ENCODE peak calls at places on chromosomes 11 and 22, in ten cellular contexts. V is tibial nerve, D is fibroblast of pulmonary artery, N is cardiac fibroblast, H is HCT116, G is fibroblast of lung, F is nephron progenitor cell, S is fibroblast of mammary gland, O is GM10248, W is transverse colon. K is an unnamed sample.
A peak's percentile ranks its signal among the peaks of the same experiment; 100 is the strongest.

GRCh38 chr11:69819541-69820070 is 390 bp upstream of the FGF3 start:
- DNase-seq in S (no peak), G (no peak), V (no peak), F (peak; percentile 44), H (no peak), N (peak; percentile 8), O (no peak), W (no peak), D (no peak), K (no peak)

GRCh38 chr11:23336961-23337360 is 476.7 kb upstream of the CCDC179 start:
- DNase-seq in G (no peak), N (no peak), D (no peak), O (no peak), H (no peak), W (no peak), S (no peak), F (no peak), V (no peak), K (no peak)

GRCh38 chr11:102368472-102368871 is 21.5 kb downstream of the BIRC2 start:
- DNase-seq in V (no peak), H (no peak), W (no peak), S (no peak), G (no peak), D (no peak), F (no peak), N (no peak), O (peak; percentile 75), K (no peak)

GRCh38 chr11:97772696-97773095 is 1248.1 kb upstream of the CNTN5 start:
- DNase-seq in N (peak; percentile 42), O (no peak), D (peak; percentile 40), V (no peak), W (no peak), S (no peak), G (no peak), H (no peak), F (no peak), K (no peak)

GRCh38 chr11:17760102-17761029 is 25.8 kb downstream of the KCNC1 start:
- DNase-seq in S (peak; percentile 50), D (peak; percentile 55), W (peak; percentile 69), V (no peak), N (peak; percentile 53), F (peak; percentile 68), G (peak; percentile 42), O (peak; percentile 76), H (peak; percentile 51), K (peak; percentile 70)

GRCh38 chr11:2481253-2481652 is 36.4 kb downstream of the KCNQ1 start:
- DNase-seq in G (no peak), S (no peak), W (no peak), F (no peak), V (no peak), N (no peak), O (no peak), H (no peak), D (no peak), K (no peak)

GRCh38 chr22:48100685-48101417 is 1338.4 kb downstream of the TBC1D22A start:
- DNase-seq in W (no peak), O (no peak), V (no peak), F (no peak), D (no peak), G (no peak), S (no peak), H (no peak), N (no peak), K (no peak)

GRCh38 chr11:115466122-115466521 is 38.1 kb downstream of the CADM1 start:
- DNase-seq in F (no peak), V (no peak), S (no peak), W (no peak), D (no peak), N (no peak), O (no peak), H (no peak), G (no peak), K (no peak)

GRCh38 chr11:70097783-70098182 is 19.7 kb downstream of the ANO1 start:
- DNase-seq in N (no peak), G (no peak), F (no peak), V (no peak), S (no peak), W (no peak), O (no peak), D (no peak), H (no peak), K (no peak)

GRCh38 chr11:130737866-130738431 is 178.3 kb downstream of the SNX19 start:
- DNase-seq in F (no peak), S (peak; percentile 91), N (peak; percentile 84), H (no peak), V (no peak), D (peak; percentile 67), O (no peak), G (peak; percentile 77), W (no peak), K (peak; percentile 9)

GRCh38 chr11:62400760-62401159 is 18.1 kb upstream of the SCGB1A1 start:
- DNase-seq in S (peak; percentile 88), H (no peak), V (peak; percentile 85), F (no peak), N (peak; percentile 59), W (peak; percentile 73), D (peak; percentile 82), G (peak; percentile 90), O (no peak), K (no peak)

GRCh38 chr11:16925495-16926065 is 88.6 kb downstream of the PLEKHA7 start:
- DNase-seq in V (no peak), W (peak; percentile 55), N (peak; percentile 33), S (no peak), H (peak; percentile 29), D (peak; percentile 25), O (peak; percentile 53), G (peak; percentile 21), F (peak; percentile 68), K (peak; percentile 70)

GRCh38 chr11:839280-839623 is 3.1 kb downstream of the POLR2L start:
- DNase-seq in G (no peak), W (no peak), D (no peak), S (no peak), H (no peak), F (no peak), V (no peak), N (no peak), O (no peak), K (no peak)

GRCh38 chr22:46587492-46588278 is 32.5 kb upstream of the GRAMD4 start:
- DNase-seq in S (no peak), N (no peak), H (no peak), D (no peak), G (no peak), F (no peak), V (no peak), W (peak; percentile 85), O (peak; percentile 85), K (no peak)

GRCh38 chr22:29102300-29102699 is 29.5 kb downstream of the KREMEN1 start:
- DNase-seq in H (no peak), S (no peak), V (no peak), F (no peak), N (no peak), O (no peak), W (no peak), D (no peak), G (no peak), K (no peak)

GRCh38 chr11:65500262-65501004 is 1.6 kb downstream of the MALAT1 start:
- DNase-seq in O (no peak), W (peak; percentile 44), S (peak; percentile 54), V (no peak), G (peak; percentile 65), D (peak; percentile 74), F (no peak), H (no peak), N (peak; percentile 67), K (no peak)

GRCh38 chr11:46472662-46472994 is 81.1 kb upstream of the CHRM4 start:
- DNase-seq in O (no peak), V (no peak), H (peak; percentile 12), F (no peak), N (no peak), W (peak; percentile 57), G (no peak), S (no peak), D (no peak), K (peak; percentile 48)

DNA sequence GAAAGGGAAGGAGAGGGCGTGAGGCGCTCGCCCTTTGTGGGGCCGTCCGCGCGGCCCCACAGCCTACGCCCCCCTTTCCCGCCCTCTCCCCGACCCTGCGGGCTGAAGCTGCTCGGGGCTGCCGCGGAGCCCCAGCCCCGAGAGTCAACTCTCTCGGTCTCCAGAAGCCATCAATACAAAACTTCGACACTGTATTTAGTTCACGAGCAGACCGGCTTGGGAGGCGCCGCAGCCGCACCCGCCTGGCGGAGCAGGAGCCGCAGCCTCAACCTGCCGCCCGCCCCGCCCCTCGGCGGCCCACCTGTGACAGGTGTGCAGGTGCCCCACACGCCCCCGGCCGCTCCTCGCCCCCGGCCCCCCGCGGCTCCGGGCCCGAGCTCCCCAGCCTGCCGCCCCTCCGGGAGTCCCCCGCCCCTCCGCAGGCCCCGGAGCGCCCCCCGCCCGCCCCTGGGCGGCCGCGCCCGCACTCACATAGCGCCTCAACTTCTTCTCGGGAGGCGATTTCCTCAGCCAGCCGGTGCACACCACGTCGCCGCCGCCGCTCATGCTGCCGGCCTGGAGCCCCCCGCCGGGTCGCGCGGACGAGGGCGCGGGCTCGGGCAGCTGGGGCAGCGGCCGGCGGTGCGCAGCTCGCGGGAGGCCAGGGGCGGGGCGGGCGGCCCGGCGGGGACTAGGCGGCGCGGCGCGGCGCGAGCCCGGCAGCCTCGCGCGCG is at the start of gene GAB2:
- DNase-seq in S (no peak), V (no peak), F (no peak), D (no peak), W (peak; percentile 66), H (no peak), G (no peak), O (no peak), N (no peak), K (peak; percentile 50)
- TF ChIP-seq CTCF in S (no peak), V (no peak), F (no peak), D (no peak), W (peak; percentile 1), H (no peak), G (no peak), O (no peak), N (no peak), K (no peak)

GRCh38 chr11:128336203-128336602 is 251.2 kb downstream of the ETS1 start:
- DNase-seq in V (peak; percentile 20), O (no peak), F (peak; percentile 82), S (peak; percentile 85), D (peak; percentile 84), G (peak; percentile 69), H (no peak), N (peak; percentile 88), W (peak; percentile 26), K (no peak)
- TF ChIP-seq CTCF in V (no peak), O (no peak), F (no peak), S (no peak), D (peak; percentile 2), G (no peak), H (no peak), N (no peak), W (no peak), K (no peak)

DNA sequence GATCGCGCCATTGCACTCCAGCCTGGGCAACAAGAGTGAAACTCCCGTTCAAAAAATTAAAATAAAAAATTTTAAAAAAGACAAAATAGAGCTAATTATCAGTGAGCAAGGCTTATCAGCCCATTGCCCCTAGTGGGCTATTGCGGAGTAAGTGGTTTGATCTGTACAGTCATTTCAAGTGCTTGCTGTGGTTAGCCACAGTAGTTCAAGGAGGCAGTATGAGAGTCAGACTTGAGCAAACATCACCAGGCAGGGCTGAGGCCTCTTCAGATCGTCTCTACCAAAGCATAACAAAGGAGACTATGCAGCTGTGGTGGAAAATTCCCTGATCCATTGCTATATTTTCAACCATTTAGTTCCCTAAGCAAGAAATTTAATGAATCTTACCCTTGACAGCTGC is 4.3 kb upstream of the SBF2 start:
- DNase-seq in H (no peak), W (no peak), F (no peak), D (peak; percentile 57), S (peak; percentile 90), V (no peak), O (peak; percentile 77), N (peak; percentile 77), G (peak; percentile 88), K (no peak)
- TF ChIP-seq CTCF in H (peak; percentile 33), W (no peak), F (no peak), D (peak; percentile 6), S (peak; percentile 51), V (no peak), O (peak; percentile 7), N (peak; percentile 7), G (peak; percentile 32), K (no peak)

GRCh38 chr11:112837162-112837826 is 123.9 kb upstream of the NCAM1 start:
- DNase-seq in F (no peak), V (no peak), G (no peak), W (no peak), D (no peak), O (no peak), S (no peak), H (peak; percentile 6), N (no peak), K (no peak)
- TF ChIP-seq CTCF in F (no peak), V (no peak), G (no peak), W (no peak), D (no peak), O (no peak), S (no peak), H (peak; percentile 31), N (no peak), K (no peak)

K was measured in Calu3.